ENCODE peak calls at places on chromosome 1, in four cellular contexts. G is cardiac muscle cell, X is IMR-90, M is heart right ventricle. K is an unnamed sample.
A peak's percentile ranks its signal among the peaks of the same experiment; 100 is the strongest.

GRCh38 chr1:207755846-207756692 is 4.2 kb downstream of the CD46 start:
- DNase-seq in G (no peak), X (no peak), M (no peak), K (no peak)

GRCh38 chr1:42403880-42404400 is 23.3 kb downstream of the RIMKLA start:
- DNase-seq in G (peak; percentile 22), X (no peak), M (no peak), K (no peak)

GRCh38 chr1:24841593-24841992 is 88.5 kb downstream of the RUNX3 start:
- DNase-seq in G (no peak), X (no peak), M (no peak), K (no peak)

GRCh38 chr1:42942444-42942843 is 16.2 kb downstream of the SLC2A1 start:
- DNase-seq in G (no peak), X (no peak), M (no peak), K (no peak)

GRCh38 chr1:24594328-24594598 is 38.4 kb downstream of the NCMAP start:
- DNase-seq in G (no peak), X (no peak), M (no peak), K (no peak)

GRCh38 chr1:79849388-79849787 is 842.9 kb upstream of the ADGRL4 start:
- DNase-seq in G (no peak), X (no peak), M (no peak), K (no peak)

GRCh38 chr1:54327386-54328116 is 78.6 kb downstream of the SSBP3 start:
- DNase-seq in G (no peak), X (peak; percentile 63), M (no peak), K (peak; percentile 72)

GRCh38 chr1:235328271-235329138 is at the start of gene GGPS1:
- DNase-seq in G (peak; percentile 99), X (peak; percentile 100), M (peak; percentile 98), K (peak; percentile 97)

GRCh38 chr1:155022927-155023236 is 10.7 kb downstream of the DCST2 start:
- DNase-seq in G (peak; percentile 38), X (no peak), M (no peak), K (no peak)

GRCh38 chr1:6509603-6510291 is 18.3 kb upstream of the PLEKHG5 start:
- DNase-seq in G (peak; percentile 35), X (no peak), M (no peak), K (no peak)

GRCh38 chr1:21939650-21940374 is 2.7 kb upstream of the HSPG2 start:
- DNase-seq in G (peak; percentile 79), X (peak; percentile 98), M (peak; percentile 88), K (no peak)

GRCh38 chr1:89935235-89935634 is 59.7 kb upstream of the ZNF326 start:
- DNase-seq in G (no peak), X (no peak), M (no peak), K (no peak)

GRCh38 chr1:200302893-200303250 is 107.0 kb downstream of the ZNF281 start:
- DNase-seq in G (peak; percentile 54), X (no peak), M (peak; percentile 17), K (peak; percentile 40)

GRCh38 chr1:200372885-200373181 is 37.0 kb downstream of the ZNF281 start:
- DNase-seq in G (no peak), X (no peak), M (no peak), K (no peak)

DNA sequence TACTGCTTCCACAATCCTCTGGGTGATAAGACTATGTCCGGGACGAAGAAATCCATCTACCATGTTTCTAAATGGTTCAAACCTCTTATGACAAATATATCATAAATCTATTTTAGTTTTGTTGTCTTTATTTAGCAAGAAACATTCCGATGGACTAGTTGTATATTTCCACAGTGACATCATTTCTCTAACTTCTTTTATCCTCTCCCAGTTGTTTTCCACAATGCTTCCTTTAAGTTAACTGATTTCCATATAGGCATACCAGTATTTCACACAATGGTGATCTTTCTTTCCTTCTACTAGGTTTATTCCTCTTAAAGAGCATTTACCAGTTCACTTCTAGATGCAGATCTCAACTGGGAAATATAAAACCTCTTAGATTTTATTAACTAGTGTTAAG is 44.8 kb downstream of the USP1 start:
- DNase-seq in G (no peak), X (peak; percentile 26), M (no peak), K (no peak)
- TF ChIP-seq CTCF in G (no peak), X (no peak), M (no peak), K (no peak)

GRCh38 chr1:28085129-28085528 is 3.3 kb downstream of the EYA3 start:
- DNase-seq in G (no peak), X (no peak), M (no peak), K (no peak)

GRCh38 chr1:28088168-28088961 is at the start of gene EYA3:
- DNase-seq in G (peak; percentile 98), X (peak; percentile 98), M (peak; percentile 98), K (peak; percentile 98)

GRCh38 chr1:28086651-28087050 is 1.8 kb downstream of the EYA3 start:
- DNase-seq in G (peak; percentile 9), X (no peak), M (no peak), K (no peak)

GRCh38 chr1:28091043-28091781 is 2.8 kb upstream of the EYA3 start:
- DNase-seq in G (peak; percentile 76), X (peak; percentile 72), M (peak; percentile 46), K (peak; percentile 60)

DNA sequence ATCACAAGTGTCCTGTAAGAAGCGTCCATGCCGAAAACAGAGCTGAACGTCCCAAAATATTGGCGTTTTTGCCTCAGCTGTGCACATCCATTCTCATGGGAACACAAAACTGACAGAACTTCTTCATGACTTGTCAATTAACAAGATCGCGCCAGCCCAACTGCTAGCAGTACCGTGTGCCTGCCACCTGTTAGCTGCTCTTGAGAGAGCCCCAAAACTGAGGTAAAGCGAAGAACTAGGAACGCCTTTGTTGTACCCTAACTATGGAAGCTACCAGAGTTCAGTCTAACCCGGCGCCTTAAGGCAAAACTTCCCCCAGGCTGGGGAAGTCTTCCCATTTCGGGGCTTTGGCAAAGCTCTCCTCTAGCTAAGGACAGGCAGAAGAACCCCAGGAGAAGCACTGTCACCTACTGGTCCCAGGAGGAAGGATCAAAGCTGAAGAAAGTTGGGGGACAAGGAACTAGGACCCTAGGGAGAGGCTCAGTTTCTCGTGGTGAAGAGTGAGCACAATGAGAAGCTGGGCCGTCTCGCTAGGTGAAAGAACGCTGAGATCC is 719 bp downstream of the EYA3 start:
- DNase-seq in G (peak; percentile 12), X (peak; percentile 27), M (no peak), K (peak; percentile 23)
- TF ChIP-seq CTCF in G (no peak), X (peak; percentile 30), M (peak; percentile 25), K (no peak)

GRCh38 chr1:244137261-244137660 is 86.2 kb downstream of the ZBTB18 start:
- DNase-seq in G (no peak), X (no peak), M (no peak), K (no peak)

GRCh38 chr1:244140420-244140819 is 89.3 kb downstream of the ZBTB18 start:
- DNase-seq in G (no peak), X (no peak), M (no peak), K (no peak)

GRCh38 chr1:244138399-244138798 is 87.3 kb downstream of the ZBTB18 start:
- DNase-seq in G (no peak), X (no peak), M (no peak), K (no peak)

DNA sequence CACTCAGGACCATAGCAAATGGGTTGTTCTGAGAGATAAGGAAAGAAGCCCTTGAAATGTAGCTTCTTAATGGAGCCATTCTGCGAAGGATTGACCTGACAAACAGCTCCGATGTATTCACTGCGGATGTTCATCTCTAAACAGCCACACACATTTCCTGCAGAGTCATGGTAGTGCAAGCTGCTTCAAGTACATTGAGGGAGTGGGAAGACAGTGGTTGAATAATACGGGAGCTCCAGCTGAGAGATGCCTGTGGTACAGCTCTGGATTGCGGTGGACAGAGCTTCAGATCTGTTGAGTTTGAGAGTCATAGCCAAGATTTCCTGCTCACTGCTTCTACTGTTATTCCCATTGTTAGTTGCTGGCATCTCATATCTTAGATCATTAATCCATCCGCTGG is 86.6 kb downstream of the ZBTB18 start:
- DNase-seq in G (no peak), X (peak; percentile 37), M (no peak), K (no peak)
- TF ChIP-seq CTCF in G (no peak), X (no peak), M (no peak), K (no peak)

GRCh38 chr1:2548068-2548589 is 8.0 kb upstream of the TNFRSF14 start:
- DNase-seq in G (peak; percentile 85), X (peak; percentile 56), M (peak; percentile 84), K (peak; percentile 90)

GRCh38 chr1:2544875-2545638 is 11.1 kb upstream of the TNFRSF14 start:
- DNase-seq in G (peak; percentile 52), X (no peak), M (no peak), K (peak; percentile 52)

GRCh38 chr1:2547210-2548067 is 8.7 kb upstream of the TNFRSF14 start:
- DNase-seq in G (no peak), X (no peak), M (no peak), K (no peak)

GRCh38 chr1:2545754-2546514 is 10.2 kb upstream of the TNFRSF14 start:
- DNase-seq in G (peak; percentile 93), X (peak; percentile 66), M (peak; percentile 90), K (peak; percentile 93)

DNA sequence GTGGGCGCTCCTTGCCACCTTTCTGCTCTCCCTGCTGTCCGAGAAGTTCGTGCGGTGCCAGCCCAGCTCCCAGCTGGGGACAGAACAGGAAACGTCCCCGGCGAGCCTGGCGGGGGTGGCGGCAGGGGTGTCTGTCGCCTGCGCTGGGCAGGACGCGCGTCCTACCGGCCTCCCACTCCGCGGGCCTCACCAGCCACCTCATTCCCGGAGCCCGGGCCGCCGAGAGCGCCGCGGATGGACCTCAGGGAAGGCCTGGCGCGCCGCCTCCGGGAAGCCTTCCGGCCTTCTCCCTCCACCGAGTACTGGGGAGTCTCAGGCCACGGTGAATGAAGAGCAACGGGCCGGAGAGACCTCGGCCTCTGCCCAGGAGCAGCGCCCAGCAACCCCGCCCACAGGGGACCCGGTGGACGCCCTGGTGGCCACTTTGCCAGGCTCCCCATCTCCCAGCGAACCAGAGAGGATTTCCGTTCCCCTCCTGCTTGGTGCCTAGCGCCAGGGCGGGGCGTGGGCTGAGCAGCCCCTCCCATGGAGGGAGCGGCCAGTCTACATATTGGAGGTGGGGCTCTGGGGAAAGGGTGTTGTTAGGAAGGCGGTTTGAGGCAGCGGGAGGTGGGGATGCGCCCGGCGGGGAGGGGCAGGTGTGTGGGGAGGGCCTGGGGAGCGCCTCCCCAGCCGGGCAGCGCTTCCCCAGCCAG is 9.5 kb upstream of the TNFRSF14 start:
- DNase-seq in G (peak; percentile 65), X (peak; percentile 61), M (peak; percentile 88), K (peak; percentile 70)
- TF ChIP-seq CTCF in G (no peak), X (peak; percentile 3), M (peak; percentile 9), K (no peak)

GRCh38 chr1:180269848-180270766 is 40.0 kb downstream of the LHX4 start:
- DNase-seq in G (peak; percentile 19), X (no peak), M (no peak), K (no peak)
- TF ChIP-seq CTCF in G (peak; percentile 41), X (peak; percentile 27), M (no peak), K (no peak)

DNA sequence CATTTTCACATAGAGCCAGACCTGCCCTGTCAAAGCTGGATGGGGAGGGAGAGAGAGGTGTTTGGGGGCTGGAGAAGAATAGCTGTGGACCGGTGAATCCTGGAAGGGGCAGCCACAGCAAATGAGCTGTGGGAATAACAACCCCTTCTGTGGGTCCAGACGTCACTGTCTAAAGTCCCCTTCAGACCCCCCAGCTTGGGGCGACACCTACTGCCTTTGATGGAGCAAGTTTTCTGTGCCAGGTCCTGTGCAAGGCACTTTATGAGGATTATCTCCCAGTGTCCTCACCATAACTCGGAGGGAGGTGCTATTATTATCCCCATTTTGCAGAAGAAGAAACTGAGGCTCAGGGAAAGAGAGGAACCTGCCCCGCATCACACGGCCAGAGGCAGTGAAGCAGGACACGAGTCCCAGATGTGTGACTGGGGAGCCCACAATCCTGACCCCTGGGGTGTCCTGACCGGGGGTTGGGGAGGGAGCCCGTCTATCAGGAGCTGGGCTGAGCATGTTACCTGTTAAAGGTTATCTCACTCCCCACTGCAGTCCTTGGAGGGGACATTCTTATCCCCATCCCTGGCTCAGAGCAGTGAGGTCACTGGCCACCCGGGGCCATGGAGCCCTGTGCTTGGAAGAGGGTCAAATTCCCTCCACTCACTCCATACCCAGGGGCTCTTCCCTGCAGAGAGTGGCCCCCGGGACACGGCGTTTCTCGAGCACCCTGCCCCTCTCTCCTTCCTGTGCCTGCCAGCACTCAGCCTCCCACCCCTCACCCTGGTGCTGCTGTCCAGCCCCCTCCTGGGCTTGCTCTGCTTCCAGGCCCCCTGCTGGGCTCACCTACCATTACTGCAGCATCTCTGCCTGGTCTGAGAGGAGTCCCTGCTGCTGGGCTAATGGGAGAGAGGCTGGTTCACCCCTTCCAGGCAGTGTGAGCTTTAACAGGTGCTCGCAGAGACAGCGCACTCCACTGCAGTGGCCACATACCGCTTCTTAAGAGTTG is 132.9 kb downstream of the PTPRU start:
- DNase-seq in G (no peak), X (no peak), M (no peak), K (no peak)
- TF ChIP-seq CTCF in G (no peak), X (no peak), M (no peak), K (peak; percentile 10)